ENCODE peak calls at places on chromosomes 7 and 10, in nine cellular contexts. One of them, this sample, is unnamed.

GRCh38 chr10:63885159-63885558 is 364.0 kb downstream of the REEP3 start:
- DNase-seq in lower lobe of right lung: no peak
- DNase-seq in colonic mucosa: no peak
- DNase-seq in upper lobe of right lung: no peak
- DNase-seq in adrenal gland: no peak
- DNase-seq in GM23338: no peak
- DNase-seq in GM23248: no peak
- DNase-seq in left lung: no peak
- DNase-seq in esophagus squamous epithelium: no peak
- DNase-seq in this sample: no peak

GRCh38 chr7:87797798-87798403 is 78.3 kb downstream of the SLC25A40 start:
- DNase-seq in lower lobe of right lung: no peak
- DNase-seq in colonic mucosa: no peak
- DNase-seq in upper lobe of right lung: no peak
- DNase-seq in adrenal gland: no peak
- DNase-seq in GM23338: peak; percentile 81
- DNase-seq in GM23248: peak; percentile 57
- DNase-seq in left lung: no peak
- DNase-seq in esophagus squamous epithelium: no peak
- DNase-seq in this sample: no peak

GRCh38 chr7:156327916-156328315 is 312.7 kb upstream of the RNF32 start:
- DNase-seq in lower lobe of right lung: no peak
- DNase-seq in colonic mucosa: no peak
- DNase-seq in upper lobe of right lung: no peak
- DNase-seq in adrenal gland: no peak
- DNase-seq in GM23338: no peak
- DNase-seq in GM23248: no peak
- DNase-seq in left lung: no peak
- DNase-seq in esophagus squamous epithelium: no peak
- DNase-seq in this sample: no peak

GRCh38 chr10:106083572-106083971 is 1080.9 kb downstream of the SORCS1 start:
- DNase-seq in lower lobe of right lung: no peak
- DNase-seq in colonic mucosa: no peak
- DNase-seq in upper lobe of right lung: no peak
- DNase-seq in adrenal gland: no peak
- DNase-seq in GM23338: no peak
- DNase-seq in GM23248: no peak
- DNase-seq in left lung: no peak
- DNase-seq in esophagus squamous epithelium: no peak
- DNase-seq in this sample: no peak

GRCh38 chr7:29370531-29371314 is 176.1 kb downstream of the CHN2 start:
- DNase-seq in lower lobe of right lung: no peak
- DNase-seq in colonic mucosa: peak; percentile 68
- DNase-seq in upper lobe of right lung: no peak
- DNase-seq in adrenal gland: peak; percentile 36
- DNase-seq in GM23338: no peak
- DNase-seq in GM23248: peak; percentile 71
- DNase-seq in left lung: no peak
- DNase-seq in esophagus squamous epithelium: no peak
- DNase-seq in this sample: no peak

GRCh38 chr10:114683593-114683992 is 25.5 kb upstream of the ABLIM1 start:
- DNase-seq in lower lobe of right lung: no peak
- DNase-seq in colonic mucosa: no peak
- DNase-seq in upper lobe of right lung: no peak
- DNase-seq in adrenal gland: no peak
- DNase-seq in GM23338: no peak
- DNase-seq in GM23248: no peak
- DNase-seq in left lung: no peak
- DNase-seq in esophagus squamous epithelium: no peak
- DNase-seq in this sample: no peak

GRCh38 chr7:142153400-142153799 is 41.9 kb downstream of the MGAM2 start:
- DNase-seq in lower lobe of right lung: no peak
- DNase-seq in colonic mucosa: no peak
- DNase-seq in upper lobe of right lung: no peak
- DNase-seq in adrenal gland: no peak
- DNase-seq in GM23338: no peak
- DNase-seq in GM23248: peak; percentile 38
- DNase-seq in left lung: no peak
- DNase-seq in esophagus squamous epithelium: no peak
- DNase-seq in this sample: no peak

GRCh38 chr7:14747701-14748100 is 154.8 kb downstream of the DGKB start:
- DNase-seq in lower lobe of right lung: no peak
- DNase-seq in colonic mucosa: no peak
- DNase-seq in upper lobe of right lung: no peak
- DNase-seq in adrenal gland: no peak
- DNase-seq in GM23338: no peak
- DNase-seq in GM23248: no peak
- DNase-seq in left lung: no peak
- DNase-seq in esophagus squamous epithelium: no peak
- DNase-seq in this sample: no peak

GRCh38 chr7:124137664-124138063 is 104.8 kb upstream of the TMEM229A start:
- DNase-seq in lower lobe of right lung: no peak
- DNase-seq in colonic mucosa: no peak
- DNase-seq in upper lobe of right lung: no peak
- DNase-seq in adrenal gland: no peak
- DNase-seq in GM23338: no peak
- DNase-seq in GM23248: no peak
- DNase-seq in left lung: no peak
- DNase-seq in esophagus squamous epithelium: no peak
- DNase-seq in this sample: no peak

GRCh38 chr7:43431020-43431595 is 151.8 kb upstream of the STK17A start:
- DNase-seq in lower lobe of right lung: no peak
- DNase-seq in colonic mucosa: no peak
- DNase-seq in upper lobe of right lung: no peak
- DNase-seq in adrenal gland: no peak
- DNase-seq in GM23338: peak; percentile 26
- DNase-seq in GM23248: peak; percentile 33
- DNase-seq in left lung: no peak
- DNase-seq in esophagus squamous epithelium: no peak
- DNase-seq in this sample: no peak

GRCh38 chr7:91465595-91466061 is 201.4 kb downstream of the FZD1 start:
- DNase-seq in lower lobe of right lung: no peak
- DNase-seq in colonic mucosa: no peak
- DNase-seq in upper lobe of right lung: no peak
- DNase-seq in adrenal gland: no peak
- DNase-seq in GM23338: no peak
- DNase-seq in GM23248: no peak
- DNase-seq in left lung: no peak
- DNase-seq in esophagus squamous epithelium: no peak
- DNase-seq in this sample: no peak

GRCh38 chr7:105387621-105388372 is 924 bp downstream of the SRPK2 start:
- DNase-seq in lower lobe of right lung: peak; percentile 83
- DNase-seq in colonic mucosa: peak; percentile 59
- DNase-seq in upper lobe of right lung: peak; percentile 90
- DNase-seq in adrenal gland: peak; percentile 63
- DNase-seq in GM23338: peak; percentile 65
- DNase-seq in GM23248: peak; percentile 70
- DNase-seq in left lung: peak; percentile 90
- DNase-seq in esophagus squamous epithelium: no peak
- DNase-seq in this sample: peak; percentile 22
- H3K27ac ChIP-seq in lower lobe of right lung: peak overlapping the region; percentile 68
- H3K27ac ChIP-seq in colonic mucosa: no peak overlapping the region
- H3K27ac ChIP-seq in upper lobe of right lung: peak overlapping the region; percentile 36
- H3K27ac ChIP-seq in adrenal gland: no peak overlapping the region
- H3K27ac ChIP-seq in GM23338: no peak overlapping the region
- H3K27ac ChIP-seq in GM23248: peak overlapping the region; percentile 7
- H3K27ac ChIP-seq in left lung: peak overlapping the region; percentile 79
- H3K27ac ChIP-seq in esophagus squamous epithelium: peak overlapping the region; percentile 40
- H3K27ac ChIP-seq in this sample: peak overlapping the region; percentile 37

GRCh38 chr10:107163904-107164861 is at the start of gene SORCS1:
- DNase-seq in lower lobe of right lung: no peak
- DNase-seq in colonic mucosa: peak; percentile 23
- DNase-seq in upper lobe of right lung: peak; percentile 68
- DNase-seq in adrenal gland: no peak
- DNase-seq in GM23338: peak; percentile 76
- DNase-seq in GM23248: peak; percentile 45
- DNase-seq in left lung: peak; percentile 80
- DNase-seq in esophagus squamous epithelium: no peak
- DNase-seq in this sample: no peak
- H3K4me3 ChIP-seq in lower lobe of right lung: peak within 1 kb of the TSS; percentile 27
- H3K4me3 ChIP-seq in colonic mucosa: peak within 1 kb of the TSS; percentile 33
- H3K4me3 ChIP-seq in upper lobe of right lung: no peak within 1 kb of the TSS
- H3K4me3 ChIP-seq in adrenal gland: no peak within 1 kb of the TSS
- H3K4me3 ChIP-seq in GM23338: peak within 1 kb of the TSS; percentile 83
- H3K4me3 ChIP-seq in GM23248: peak within 1 kb of the TSS; percentile 63
- H3K4me3 ChIP-seq in left lung: peak within 1 kb of the TSS; percentile 17
- H3K4me3 ChIP-seq in esophagus squamous epithelium: peak within 1 kb of the TSS; percentile 26
- H3K4me3 ChIP-seq in this sample: no peak within 1 kb of the TSS

DNA sequence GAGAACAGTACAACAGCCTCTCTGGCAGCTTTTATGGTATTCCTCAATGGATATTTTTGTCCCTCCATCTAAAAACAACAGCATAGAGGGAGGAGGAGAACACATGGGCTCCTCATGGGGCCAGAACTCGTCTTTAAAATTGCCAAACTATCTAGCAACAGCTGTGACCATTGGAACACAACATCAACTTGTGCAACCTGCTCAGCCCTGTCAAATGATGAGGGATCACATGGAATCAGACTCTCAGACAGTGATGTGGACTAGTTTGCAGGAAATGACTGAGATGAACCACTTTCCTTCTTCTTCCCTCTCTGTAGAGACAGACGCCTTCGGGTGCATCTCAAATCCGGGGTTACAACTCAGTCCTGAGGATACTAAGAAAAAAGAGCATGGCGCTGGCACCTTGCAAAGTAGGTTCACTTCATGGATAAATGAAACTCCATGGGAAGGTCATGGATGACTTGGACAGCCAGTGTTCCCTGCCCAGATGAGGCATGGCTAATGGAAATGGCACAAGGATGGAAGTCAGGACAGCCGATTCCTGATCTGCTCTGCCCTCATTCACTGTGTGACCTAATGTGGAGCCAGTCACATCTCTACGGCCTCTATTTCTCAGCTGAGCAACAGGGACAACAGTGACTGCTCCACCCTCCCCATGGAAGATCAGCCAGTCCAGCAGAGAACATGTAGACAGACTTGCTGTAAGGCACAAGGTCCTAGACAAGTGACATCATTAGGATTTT is 24.6 kb upstream of the DGKI start:
- DNase-seq in lower lobe of right lung: no peak
- DNase-seq in colonic mucosa: no peak
- DNase-seq in upper lobe of right lung: no peak
- DNase-seq in adrenal gland: no peak
- DNase-seq in GM23338: no peak
- DNase-seq in GM23248: peak; percentile 27
- DNase-seq in left lung: no peak
- DNase-seq in esophagus squamous epithelium: no peak
- DNase-seq in this sample: no peak
- H3K27me3 ChIP-seq in lower lobe of right lung: no peaks in the 10 kb centered on the region
- H3K27me3 ChIP-seq in colonic mucosa: no peaks in the 10 kb centered on the region
- H3K27me3 ChIP-seq in upper lobe of right lung: no peaks in the 10 kb centered on the region
- H3K27me3 ChIP-seq in adrenal gland: no peaks in the 10 kb centered on the region
- H3K27me3 ChIP-seq in GM23338: no peaks in the 10 kb centered on the region
- H3K27me3 ChIP-seq in GM23248: no peaks in the 10 kb centered on the region
- H3K27me3 ChIP-seq in left lung: no peaks in the 10 kb centered on the region
- H3K27me3 ChIP-seq in esophagus squamous epithelium: no peaks in the 10 kb centered on the region
- H3K27me3 ChIP-seq in this sample: no peaks in the 10 kb centered on the region

DNA sequence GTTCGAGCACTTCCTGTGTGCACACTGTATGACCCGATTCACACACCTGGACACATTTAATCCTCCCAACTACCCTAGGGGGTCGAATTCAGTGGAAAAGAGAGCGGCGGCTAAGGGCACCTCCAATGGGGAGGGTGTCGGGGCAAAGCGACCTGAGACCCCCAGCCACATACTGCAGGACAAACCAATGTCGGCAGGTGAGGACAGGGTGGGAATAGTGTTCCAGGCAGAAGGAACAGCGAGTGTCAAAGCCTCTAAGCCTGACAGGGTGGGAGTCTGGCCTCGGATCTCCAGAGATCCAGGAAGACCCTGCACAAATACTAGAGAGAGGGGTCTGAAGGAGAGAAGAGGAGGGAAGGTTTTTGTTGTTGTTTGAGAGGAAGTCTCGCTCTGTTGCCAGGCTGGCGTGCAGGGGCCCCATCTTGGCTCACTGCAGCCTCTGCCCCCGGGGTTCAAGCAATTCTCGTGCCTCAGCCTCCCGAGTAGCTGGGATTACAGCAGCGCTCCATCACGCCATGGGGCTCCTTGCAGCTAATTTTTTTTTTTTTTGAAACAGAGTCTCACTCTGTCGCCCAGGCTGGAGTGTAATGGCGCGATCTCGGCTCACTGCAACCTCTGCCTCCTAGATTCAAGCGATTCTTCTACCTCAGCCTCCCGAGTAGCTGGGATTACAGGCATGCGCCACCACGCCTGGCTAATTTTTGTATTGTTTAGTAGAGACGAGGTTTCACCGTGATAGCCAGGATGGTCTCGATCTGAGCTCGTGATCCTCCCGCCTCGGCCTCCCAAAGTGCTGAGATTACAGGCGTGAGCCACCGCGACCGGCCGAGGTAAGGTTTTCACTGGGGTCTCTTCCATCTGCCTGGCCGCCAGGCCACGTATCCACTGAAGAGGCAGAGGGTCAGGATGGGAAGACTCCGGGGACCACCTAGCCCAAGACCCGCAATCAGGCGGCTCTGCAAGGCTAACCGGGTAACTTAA is 1.2 kb upstream of the ARPC1B start:
- DNase-seq in lower lobe of right lung: no peak
- DNase-seq in colonic mucosa: no peak
- DNase-seq in upper lobe of right lung: no peak
- DNase-seq in adrenal gland: no peak
- DNase-seq in GM23338: no peak
- DNase-seq in GM23248: no peak
- DNase-seq in left lung: no peak
- DNase-seq in esophagus squamous epithelium: no peak
- DNase-seq in this sample: no peak
- H3K27ac ChIP-seq in lower lobe of right lung: peak overlapping the region; percentile 93
- H3K27ac ChIP-seq in colonic mucosa: peak overlapping the region; percentile 92
- H3K27ac ChIP-seq in upper lobe of right lung: peak overlapping the region; percentile 95
- H3K27ac ChIP-seq in adrenal gland: no peak overlapping the region
- H3K27ac ChIP-seq in GM23338: no peak overlapping the region
- H3K27ac ChIP-seq in GM23248: no peak overlapping the region
- H3K27ac ChIP-seq in left lung: peak overlapping the region; percentile 97
- H3K27ac ChIP-seq in esophagus squamous epithelium: peak overlapping the region; percentile 83
- H3K27ac ChIP-seq in this sample: no peak overlapping the region

DNA sequence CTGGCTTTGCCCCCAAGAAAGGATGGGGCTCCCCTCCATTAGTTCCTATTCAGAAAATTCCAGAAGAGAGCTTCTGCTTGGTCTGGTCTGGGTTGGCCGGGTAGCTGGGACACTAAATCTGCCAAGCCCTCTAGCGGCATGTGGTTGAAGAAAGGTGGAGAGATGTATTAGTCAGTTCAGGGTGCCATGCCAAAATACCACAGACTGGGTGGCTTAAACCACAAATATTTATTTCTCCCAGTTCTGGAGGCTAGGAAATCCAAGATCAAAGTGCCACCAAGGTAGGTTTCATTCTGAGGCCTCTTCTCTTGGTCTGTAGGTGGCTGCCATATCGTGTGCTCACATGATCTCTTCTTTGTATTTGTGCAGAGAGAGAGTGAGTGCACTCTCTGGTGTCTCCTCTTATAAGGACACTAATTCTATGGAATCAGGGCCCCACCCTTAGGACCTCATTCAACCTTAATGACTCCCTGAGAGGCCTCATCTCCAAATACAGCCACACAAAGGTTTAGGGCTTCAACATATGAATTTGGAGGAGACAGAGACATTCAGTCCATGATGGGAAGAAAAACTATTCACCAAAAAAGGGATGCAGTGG is 38.7 kb upstream of the MTPAP start:
- DNase-seq in lower lobe of right lung: no peak
- DNase-seq in colonic mucosa: no peak
- DNase-seq in upper lobe of right lung: no peak
- DNase-seq in adrenal gland: no peak
- DNase-seq in GM23338: no peak
- DNase-seq in GM23248: peak; percentile 68
- DNase-seq in left lung: no peak
- DNase-seq in esophagus squamous epithelium: no peak
- DNase-seq in this sample: no peak
- H3K4me3 ChIP-seq in lower lobe of right lung: no peak overlapping the region
- H3K4me3 ChIP-seq in colonic mucosa: no peak overlapping the region
- H3K4me3 ChIP-seq in upper lobe of right lung: no peak overlapping the region
- H3K4me3 ChIP-seq in adrenal gland: no peak overlapping the region
- H3K4me3 ChIP-seq in GM23338: no peak overlapping the region
- H3K4me3 ChIP-seq in GM23248: no peak overlapping the region
- H3K4me3 ChIP-seq in left lung: no peak overlapping the region
- H3K4me3 ChIP-seq in esophagus squamous epithelium: no peak overlapping the region
- H3K4me3 ChIP-seq in this sample: no peak overlapping the region

This sample was measured in effector memory CD4-positive, alpha-beta T cell.